ENCODE peak calls at places on chromosomes 5 and 9, in nine cellular contexts. One of them, this sample, is unnamed.

GRCh38 chr5:132190161-132190817 is 37.4 kb downstream of the P4HA2 start:
- DNase-seq in heart right ventricle: peak; percentile 55
- DNase-seq in A549: peak; percentile 80
- DNase-seq in HCT116: peak; percentile 51
- DNase-seq in nephron progenitor cell: peak; percentile 28
- DNase-seq in fibroblast of mammary gland: peak; percentile 82
- DNase-seq in GM23338: peak; percentile 91
- DNase-seq in hepatocyte: peak; percentile 80
- DNase-seq in upper lobe of right lung: no peak
- DNase-seq in this sample: no peak

GRCh38 chr5:143213231-143213850 is 190.1 kb downstream of the NR3C1 start:
- DNase-seq in GM23338: no peak
- DNase-seq in upper lobe of right lung: no peak
- DNase-seq in hepatocyte: peak; percentile 28
- DNase-seq in fibroblast of mammary gland: peak; percentile 72
- DNase-seq in A549: no peak
- DNase-seq in heart right ventricle: no peak
- DNase-seq in HCT116: no peak
- DNase-seq in nephron progenitor cell: no peak
- DNase-seq in this sample: no peak

GRCh38 chr5:35478856-35479682 is 138.6 kb upstream of the SPEF2 start:
- DNase-seq in upper lobe of right lung: no peak
- DNase-seq in fibroblast of mammary gland: peak; percentile 55
- DNase-seq in GM23338: no peak
- DNase-seq in HCT116: no peak
- DNase-seq in hepatocyte: no peak
- DNase-seq in A549: no peak
- DNase-seq in heart right ventricle: no peak
- DNase-seq in nephron progenitor cell: no peak
- DNase-seq in this sample: no peak

GRCh38 chr5:12354686-12355085 is 450.4 kb upstream of the CTNND2 start:
- DNase-seq in HCT116: no peak
- DNase-seq in GM23338: peak; percentile 9
- DNase-seq in hepatocyte: no peak
- DNase-seq in A549: no peak
- DNase-seq in nephron progenitor cell: no peak
- DNase-seq in upper lobe of right lung: no peak
- DNase-seq in fibroblast of mammary gland: no peak
- DNase-seq in heart right ventricle: no peak
- DNase-seq in this sample: no peak

GRCh38 chr9:36023260-36024048 is 13.3 kb upstream of the RECK start:
- DNase-seq in HCT116: peak; percentile 59
- DNase-seq in A549: peak; percentile 74
- DNase-seq in GM23338: peak; percentile 87
- DNase-seq in upper lobe of right lung: peak; percentile 69
- DNase-seq in fibroblast of mammary gland: peak; percentile 77
- DNase-seq in hepatocyte: peak; percentile 82
- DNase-seq in heart right ventricle: peak; percentile 62
- DNase-seq in nephron progenitor cell: peak; percentile 71
- DNase-seq in this sample: peak; percentile 53

GRCh38 chr5:20353481-20353880 is 365.5 kb upstream of the CDH18 start:
- DNase-seq in HCT116: no peak
- DNase-seq in GM23338: no peak
- DNase-seq in hepatocyte: no peak
- DNase-seq in upper lobe of right lung: no peak
- DNase-seq in nephron progenitor cell: no peak
- DNase-seq in A549: no peak
- DNase-seq in heart right ventricle: no peak
- DNase-seq in fibroblast of mammary gland: no peak
- DNase-seq in this sample: no peak

GRCh38 chr9:118222375-118222774 is 518.2 kb downstream of the TLR4 start:
- DNase-seq in heart right ventricle: no peak
- DNase-seq in nephron progenitor cell: peak; percentile 37
- DNase-seq in upper lobe of right lung: no peak
- DNase-seq in A549: peak; percentile 28
- DNase-seq in fibroblast of mammary gland: no peak
- DNase-seq in GM23338: peak; percentile 46
- DNase-seq in hepatocyte: peak; percentile 20
- DNase-seq in HCT116: no peak
- DNase-seq in this sample: no peak

GRCh38 chr5:34497031-34497808 is 158.9 kb upstream of the RAI14 start:
- DNase-seq in heart right ventricle: peak; percentile 70
- DNase-seq in HCT116: no peak
- DNase-seq in GM23338: no peak
- DNase-seq in A549: no peak
- DNase-seq in nephron progenitor cell: peak; percentile 10
- DNase-seq in upper lobe of right lung: no peak
- DNase-seq in hepatocyte: no peak
- DNase-seq in fibroblast of mammary gland: peak; percentile 82
- DNase-seq in this sample: no peak

GRCh38 chr5:163878490-163878889 is 373.1 kb downstream of the MAT2B start:
- DNase-seq in HCT116: no peak
- DNase-seq in nephron progenitor cell: no peak
- DNase-seq in GM23338: no peak
- DNase-seq in fibroblast of mammary gland: no peak
- DNase-seq in heart right ventricle: no peak
- DNase-seq in hepatocyte: no peak
- DNase-seq in A549: no peak
- DNase-seq in upper lobe of right lung: no peak
- DNase-seq in this sample: no peak

GRCh38 chr9:132826576-132827365 is 51.3 kb downstream of the AK8 start:
- DNase-seq in upper lobe of right lung: peak; percentile 84
- DNase-seq in fibroblast of mammary gland: no peak
- DNase-seq in nephron progenitor cell: no peak
- DNase-seq in HCT116: no peak
- DNase-seq in hepatocyte: no peak
- DNase-seq in A549: no peak
- DNase-seq in GM23338: no peak
- DNase-seq in heart right ventricle: no peak
- DNase-seq in this sample: no peak

GRCh38 chr5:54637654-54638053 is 120.1 kb downstream of the SNX18 start:
- DNase-seq in HCT116: no peak
- DNase-seq in fibroblast of mammary gland: no peak
- DNase-seq in nephron progenitor cell: no peak
- DNase-seq in heart right ventricle: peak; percentile 23
- DNase-seq in upper lobe of right lung: no peak
- DNase-seq in GM23338: no peak
- DNase-seq in A549: no peak
- DNase-seq in hepatocyte: no peak
- DNase-seq in this sample: no peak

GRCh38 chr5:95771109-95771708 is 40.1 kb downstream of the RHOBTB3 start:
- DNase-seq in heart right ventricle: peak; percentile 62
- DNase-seq in A549: no peak
- DNase-seq in HCT116: no peak
- DNase-seq in fibroblast of mammary gland: no peak
- DNase-seq in nephron progenitor cell: no peak
- DNase-seq in hepatocyte: peak; percentile 24
- DNase-seq in GM23338: no peak
- DNase-seq in upper lobe of right lung: no peak
- DNase-seq in this sample: no peak

GRCh38 chr9:126228111-126228778 is 98.4 kb upstream of the MVB12B start:
- DNase-seq in upper lobe of right lung: no peak
- DNase-seq in fibroblast of mammary gland: no peak
- DNase-seq in nephron progenitor cell: no peak
- DNase-seq in HCT116: no peak
- DNase-seq in A549: no peak
- DNase-seq in hepatocyte: no peak
- DNase-seq in heart right ventricle: no peak
- DNase-seq in GM23338: no peak
- DNase-seq in this sample: no peak

GRCh38 chr5:44546283-44546682 is 157.1 kb upstream of the FGF10 start:
- DNase-seq in upper lobe of right lung: no peak
- DNase-seq in hepatocyte: no peak
- DNase-seq in HCT116: no peak
- DNase-seq in GM23338: no peak
- DNase-seq in A549: no peak
- DNase-seq in nephron progenitor cell: no peak
- DNase-seq in fibroblast of mammary gland: peak; percentile 99
- DNase-seq in heart right ventricle: no peak
- DNase-seq in this sample: no peak

GRCh38 chr9:136229096-136230065 is 16.2 kb downstream of the QSOX2 start:
- DNase-seq in upper lobe of right lung: no peak
- DNase-seq in A549: no peak
- DNase-seq in nephron progenitor cell: no peak
- DNase-seq in heart right ventricle: no peak
- DNase-seq in GM23338: no peak
- DNase-seq in hepatocyte: no peak
- DNase-seq in fibroblast of mammary gland: peak; percentile 42
- DNase-seq in HCT116: no peak
- DNase-seq in this sample: no peak

GRCh38 chr5:66848749-66849641 is 252.8 kb downstream of the MAST4 start:
- DNase-seq in heart right ventricle: no peak
- DNase-seq in fibroblast of mammary gland: peak; percentile 37
- DNase-seq in upper lobe of right lung: no peak
- DNase-seq in HCT116: no peak
- DNase-seq in hepatocyte: no peak
- DNase-seq in nephron progenitor cell: no peak
- DNase-seq in A549: no peak
- DNase-seq in GM23338: no peak
- DNase-seq in this sample: no peak

GRCh38 chr9:7813030-7813429 is 13.5 kb upstream of the DMAC1 start:
- DNase-seq in HCT116: no peak
- DNase-seq in fibroblast of mammary gland: no peak
- DNase-seq in upper lobe of right lung: no peak
- DNase-seq in A549: no peak
- DNase-seq in hepatocyte: no peak
- DNase-seq in heart right ventricle: no peak
- DNase-seq in nephron progenitor cell: no peak
- DNase-seq in GM23338: no peak
- DNase-seq in this sample: no peak

GRCh38 chr9:7819984-7820383 is 20.4 kb upstream of the DMAC1 start:
- DNase-seq in A549: no peak
- DNase-seq in upper lobe of right lung: no peak
- DNase-seq in fibroblast of mammary gland: no peak
- DNase-seq in heart right ventricle: no peak
- DNase-seq in HCT116: no peak
- DNase-seq in GM23338: no peak
- DNase-seq in nephron progenitor cell: no peak
- DNase-seq in hepatocyte: no peak
- DNase-seq in this sample: no peak

GRCh38 chr9:7811679-7812078 is 12.1 kb upstream of the DMAC1 start:
- DNase-seq in heart right ventricle: no peak
- DNase-seq in fibroblast of mammary gland: no peak
- DNase-seq in GM23338: no peak
- DNase-seq in nephron progenitor cell: no peak
- DNase-seq in A549: no peak
- DNase-seq in upper lobe of right lung: no peak
- DNase-seq in HCT116: no peak
- DNase-seq in hepatocyte: no peak
- DNase-seq in this sample: no peak

DNA sequence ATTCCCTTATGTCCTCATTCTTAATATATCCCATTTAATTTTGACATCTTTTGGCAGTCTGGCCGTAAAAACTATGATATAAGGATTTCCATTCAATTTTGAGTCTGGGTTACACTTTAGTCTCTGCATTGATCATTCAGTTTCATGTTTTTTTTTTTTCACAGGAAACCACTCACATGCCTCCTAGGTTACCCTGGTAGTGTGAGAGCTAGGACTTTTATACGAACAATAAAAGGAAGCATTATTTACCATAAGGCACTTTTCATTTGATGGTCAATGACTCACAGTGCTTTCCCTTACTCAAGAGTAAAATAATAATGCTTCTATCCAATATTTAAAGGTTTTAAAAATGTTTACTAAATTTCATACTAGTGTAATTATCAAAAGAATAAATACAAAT is 16.4 kb upstream of the DMAC1 start:
- DNase-seq in HCT116: no peak
- DNase-seq in A549: no peak
- DNase-seq in upper lobe of right lung: no peak
- DNase-seq in GM23338: no peak
- DNase-seq in hepatocyte: no peak
- DNase-seq in heart right ventricle: no peak
- DNase-seq in nephron progenitor cell: no peak
- DNase-seq in fibroblast of mammary gland: no peak
- DNase-seq in this sample: no peak
- TF ChIP-seq CTCF in HCT116: no peak
- TF ChIP-seq CTCF in A549: no peak
- TF ChIP-seq CTCF in upper lobe of right lung: no peak
- TF ChIP-seq CTCF in GM23338: no peak
- TF ChIP-seq CTCF in hepatocyte: no peak
- TF ChIP-seq CTCF in heart right ventricle: no peak
- TF ChIP-seq CTCF in nephron progenitor cell: no peak
- TF ChIP-seq CTCF in fibroblast of mammary gland: no peak
- TF ChIP-seq CTCF in this sample: no peak

GRCh38 chr5:1763960-1764605 is 35.6 kb downstream of the MRPL36 start:
- DNase-seq in fibroblast of mammary gland: no peak
- DNase-seq in HCT116: no peak
- DNase-seq in heart right ventricle: no peak
- DNase-seq in hepatocyte: no peak
- DNase-seq in upper lobe of right lung: peak; percentile 53
- DNase-seq in nephron progenitor cell: no peak
- DNase-seq in A549: no peak
- DNase-seq in GM23338: no peak
- DNase-seq in this sample: peak; percentile 29
- TF ChIP-seq CTCF in fibroblast of mammary gland: no peak
- TF ChIP-seq CTCF in HCT116: no peak
- TF ChIP-seq CTCF in heart right ventricle: no peak
- TF ChIP-seq CTCF in hepatocyte: no peak
- TF ChIP-seq CTCF in upper lobe of right lung: no peak
- TF ChIP-seq CTCF in nephron progenitor cell: no peak
- TF ChIP-seq CTCF in A549: peak; percentile 10
- TF ChIP-seq CTCF in GM23338: no peak
- TF ChIP-seq CTCF in this sample: no peak

DNA sequence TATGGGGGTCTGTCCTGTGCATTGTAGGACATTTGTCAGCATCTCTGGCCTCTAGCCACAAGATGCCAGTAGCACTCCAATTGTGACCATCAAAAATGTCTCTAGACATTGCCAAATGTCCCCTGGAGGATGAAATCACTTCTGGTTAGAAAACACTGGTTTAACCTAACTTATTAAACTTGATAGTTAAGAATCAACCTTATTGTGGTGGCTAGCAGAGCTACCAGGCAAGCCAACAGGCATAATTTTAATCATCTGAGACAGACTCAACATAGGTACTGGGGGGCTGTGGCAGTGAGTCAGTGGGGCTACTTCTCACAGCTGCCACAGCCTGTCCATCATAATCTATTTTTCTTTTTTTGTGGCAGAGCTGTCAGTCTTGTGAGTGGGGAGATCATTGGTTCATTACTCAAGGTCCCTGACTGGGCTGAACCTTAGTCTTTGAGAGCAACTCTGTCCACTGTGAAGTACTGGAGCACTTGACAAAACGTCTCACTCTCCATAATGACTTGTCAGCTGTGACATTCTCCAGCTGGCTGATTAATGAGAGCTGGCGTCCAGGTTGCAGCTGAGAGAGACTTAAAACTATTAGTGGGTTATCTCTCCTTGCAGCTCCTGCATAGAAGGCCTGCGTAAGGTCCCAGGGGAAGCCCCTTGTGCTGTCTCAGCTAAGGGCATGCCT is 107.9 kb downstream of the DCP2 start:
- DNase-seq in HCT116: no peak
- DNase-seq in nephron progenitor cell: no peak
- DNase-seq in A549: no peak
- DNase-seq in hepatocyte: no peak
- DNase-seq in heart right ventricle: peak; percentile 48
- DNase-seq in upper lobe of right lung: no peak
- DNase-seq in fibroblast of mammary gland: no peak
- DNase-seq in GM23338: no peak
- DNase-seq in this sample: no peak
- TF ChIP-seq CTCF in HCT116: no peak
- TF ChIP-seq CTCF in nephron progenitor cell: no peak
- TF ChIP-seq CTCF in A549: no peak
- TF ChIP-seq CTCF in hepatocyte: no peak
- TF ChIP-seq CTCF in heart right ventricle: no peak
- TF ChIP-seq CTCF in upper lobe of right lung: no peak
- TF ChIP-seq CTCF in fibroblast of mammary gland: no peak
- TF ChIP-seq CTCF in GM23338: no peak
- TF ChIP-seq CTCF in this sample: no peak

GRCh38 chr5:169826618-169827017 is 153.7 kb downstream of the INSYN2B start:
- DNase-seq in hepatocyte: no peak
- DNase-seq in GM23338: peak; percentile 59
- DNase-seq in heart right ventricle: no peak
- DNase-seq in HCT116: no peak
- DNase-seq in nephron progenitor cell: no peak
- DNase-seq in fibroblast of mammary gland: no peak
- DNase-seq in upper lobe of right lung: no peak
- DNase-seq in A549: no peak
- DNase-seq in this sample: no peak
- TF ChIP-seq CTCF in hepatocyte: peak; percentile 13
- TF ChIP-seq CTCF in GM23338: peak; percentile 57
- TF ChIP-seq CTCF in heart right ventricle: no peak
- TF ChIP-seq CTCF in HCT116: peak; percentile 23
- TF ChIP-seq CTCF in nephron progenitor cell: no peak
- TF ChIP-seq CTCF in fibroblast of mammary gland: peak; percentile 23
- TF ChIP-seq CTCF in upper lobe of right lung: no peak
- TF ChIP-seq CTCF in A549: peak; percentile 7
- TF ChIP-seq CTCF in this sample: no peak

This sample was measured in CD14-positive monocyte.